ENCODE peak calls at places on chromosomes 16 and 17, in eight cellular contexts. B, Q, Y, H, P, X, J and F are unnamed samples.

GRCh38 chr16:50326835-50327465 is 41.8 kb downstream of the BRD7 start:
- DNase-seq in B (no peak), Q (no peak), Y (no peak), H (no peak), P (no peak), X (no peak), J (no peak), F (peak)

GRCh38 chr17:76273435-76273921 is 8.3 kb downstream of the UBALD2 start:
- DNase-seq in B (no peak), Q (no peak), Y (no peak), H (no peak), P (no peak), X (no peak), J (peak), F (peak)

GRCh38 chr16:66007717-66008116 is 358.8 kb upstream of the CDH5 start:
- DNase-seq in B (no peak), Q (no peak), Y (no peak), H (no peak), P (no peak), X (no peak), J (no peak), F (no peak)

GRCh38 chr16:2933701-2934100 is 22.0 kb downstream of the FLYWCH1 start:
- DNase-seq in B (no peak), Q (no peak), Y (no peak), H (no peak), P (no peak), X (no peak), J (no peak), F (no peak)

GRCh38 chr17:66850692-66851091 is 15.8 kb downstream of the CACNG5 start:
- DNase-seq in B (no peak), Q (no peak), Y (no peak), H (no peak), P (no peak), X (no peak), J (no peak), F (no peak)

GRCh38 chr17:14196337-14196997 is 40.2 kb downstream of the CDRT15 start:
- DNase-seq in B (no peak), Q (no peak), Y (no peak), H (no peak), P (no peak), X (no peak), J (no peak), F (peak)

GRCh38 chr17:27494192-27495091 is 38.2 kb downstream of the KSR1 start:
- DNase-seq in B (peak), Q (peak), Y (peak), H (peak), P (no peak), X (peak), J (peak), F (no peak)

GRCh38 chr16:68179196-68179795 is 56.6 kb downstream of the ESRP2 start:
- DNase-seq in B (no peak), Q (no peak), Y (no peak), H (no peak), P (no peak), X (no peak), J (no peak), F (no peak)

GRCh38 chr17:39700148-39700987 is 504 bp downstream of the ERBB2 start:
- DNase-seq in B (no peak), Q (no peak), Y (no peak), H (peak), P (peak), X (peak), J (no peak), F (no peak)

GRCh38 chr16:85174871-85175723 is 62.8 kb upstream of the CIBAR2 start:
- DNase-seq in B (no peak), Q (no peak), Y (no peak), H (no peak), P (no peak), X (no peak), J (peak), F (no peak)

GRCh38 chr16:74226361-74226979 is 70.1 kb upstream of the PSMD7 start:
- DNase-seq in B (no peak), Q (no peak), Y (no peak), H (peak), P (no peak), X (no peak), J (no peak), F (no peak)

GRCh38 chr16:53089434-53090270 is 34.9 kb downstream of the CHD9 start:
- DNase-seq in B (no peak), Q (peak), Y (no peak), H (peak), P (no peak), X (no peak), J (no peak), F (no peak)

GRCh38 chr17:64499805-64500486 is 3.1 kb upstream of the POLG2 start:
- DNase-seq in B (no peak), Q (no peak), Y (no peak), H (no peak), P (no peak), X (no peak), J (no peak), F (no peak)

GRCh38 chr16:88050952-88051660 is 99.9 kb downstream of the BANP start:
- DNase-seq in B (no peak), Q (peak), Y (no peak), H (no peak), P (no peak), X (no peak), J (no peak), F (no peak)

GRCh38 chr16:17784073-17784472 is 313.3 kb upstream of the XYLT1 start:
- DNase-seq in B (no peak), Q (no peak), Y (no peak), H (no peak), P (peak), X (no peak), J (no peak), F (peak)

GRCh38 chr17:73439597-73439996 is 127.8 kb upstream of the CDC42EP4 start:
- DNase-seq in B (no peak), Q (no peak), Y (no peak), H (no peak), P (no peak), X (no peak), J (no peak), F (no peak)

GRCh38 chr17:78670850-78671291 is 93.7 kb upstream of the DNAH17 start:
- DNase-seq in B (no peak), Q (no peak), Y (no peak), H (no peak), P (no peak), X (no peak), J (no peak), F (no peak)

GRCh38 chr16:88424536-88425230 is 28.4 kb upstream of the ZFPM1 start:
- DNase-seq in B (no peak), Q (no peak), Y (no peak), H (no peak), P (no peak), X (no peak), J (no peak), F (no peak)

GRCh38 chr16:76106647-76107046 is 170.6 kb upstream of the CNTNAP4 start:
- DNase-seq in B (no peak), Q (no peak), Y (no peak), H (no peak), P (no peak), X (no peak), J (no peak), F (no peak)

DNA sequence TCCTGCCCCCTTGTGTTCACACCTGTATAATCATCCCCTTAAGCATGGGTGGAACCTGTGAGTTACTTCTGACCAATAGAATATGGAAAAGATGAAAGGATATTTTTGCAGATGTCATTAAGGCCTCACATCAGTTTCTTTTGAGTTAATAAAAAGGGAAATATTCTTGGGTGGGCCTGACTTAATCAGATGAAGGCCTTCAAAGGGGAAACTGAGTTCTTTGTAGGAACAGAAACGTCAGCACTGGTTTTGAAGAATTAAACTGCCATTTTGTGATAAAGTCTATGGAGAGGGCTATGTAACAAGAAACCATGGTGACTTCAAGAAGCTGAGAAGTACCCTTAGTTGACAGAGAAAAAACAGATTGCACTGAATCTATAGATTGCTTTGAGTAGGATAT is 168.7 kb upstream of the CNTNAP4 start:
- DNase-seq in B (no peak), Q (no peak), Y (no peak), H (no peak), P (no peak), X (no peak), J (no peak), F (no peak)
- TF ChIP-seq CTCF in B (no peak), Q (no peak), Y (no peak), H (no peak), P (no peak), X (no peak), J (no peak), F (no peak)

GRCh38 chr17:47834756-47835155 is 3.3 kb downstream of the LRRC46 start:
- DNase-seq in B (no peak), Q (no peak), Y (no peak), H (peak), P (no peak), X (no peak), J (no peak), F (no peak)

GRCh38 chr17:47829870-47830269 is 1.5 kb downstream of the MRPL10 start:
- DNase-seq in B (no peak), Q (no peak), Y (no peak), H (no peak), P (no peak), X (no peak), J (no peak), F (peak)

GRCh38 chr17:47830396-47830907 is 889 bp downstream of the MRPL10 start:
- DNase-seq in B (no peak), Q (no peak), Y (no peak), H (no peak), P (no peak), X (no peak), J (no peak), F (no peak)

GRCh38 chr17:47831934-47832327 is 461 bp downstream of the LRRC46 start:
- DNase-seq in B (no peak), Q (no peak), Y (no peak), H (no peak), P (no peak), X (no peak), J (no peak), F (no peak)

GRCh38 chr17:47830991-47831933 is at the start of the genes LRRC46 and MRPL10:
- DNase-seq in B (peak), Q (peak), Y (peak), H (peak), P (peak), X (peak), J (peak), F (peak)
- TF ChIP-seq CTCF in B (no peak), Q (no peak), Y (peak), H (peak), P (peak), X (peak), J (no peak), F (peak)

GRCh38 chr16:82830944-82831343 is 204.2 kb downstream of the CDH13 start:
- DNase-seq in B (no peak), Q (no peak), Y (no peak), H (no peak), P (no peak), X (no peak), J (no peak), F (no peak)

GRCh38 chr16:82835487-82836160 is 208.9 kb downstream of the CDH13 start:
- DNase-seq in B (no peak), Q (no peak), Y (no peak), H (no peak), P (no peak), X (no peak), J (no peak), F (no peak)

GRCh38 chr16:82832861-82833260 is 206.1 kb downstream of the CDH13 start:
- DNase-seq in B (no peak), Q (no peak), Y (no peak), H (no peak), P (no peak), X (no peak), J (no peak), F (no peak)

DNA sequence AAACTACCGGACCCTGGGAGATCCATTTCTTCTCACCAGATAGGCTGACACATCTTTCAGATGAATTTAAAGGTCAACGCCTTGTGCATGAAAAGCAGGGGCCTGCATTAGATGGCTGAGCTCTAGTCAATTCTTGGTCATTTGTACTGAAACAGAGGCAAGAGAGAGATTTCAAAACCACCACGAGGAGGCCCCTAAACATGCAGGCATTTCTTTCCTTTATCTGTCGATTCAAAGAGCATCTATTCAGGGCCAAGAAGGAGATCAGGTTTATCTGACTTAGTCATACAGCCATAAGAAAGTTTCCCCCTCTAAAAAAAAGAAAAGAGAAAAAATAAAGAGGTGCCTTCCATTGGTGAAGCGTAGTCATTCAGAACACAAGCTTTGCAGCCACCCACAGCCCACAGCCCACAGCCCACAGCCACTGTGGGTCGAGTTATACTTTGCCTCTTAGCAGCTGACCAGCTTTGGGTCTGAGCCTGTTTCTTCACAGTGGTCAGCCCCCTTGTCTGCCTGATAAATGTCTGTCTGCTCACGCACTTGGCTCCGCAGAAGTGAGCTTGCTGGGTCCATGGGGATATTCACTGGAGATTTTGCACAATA is 207.5 kb downstream of the CDH13 start:
- DNase-seq in B (no peak), Q (no peak), Y (no peak), H (no peak), P (no peak), X (no peak), J (no peak), F (no peak)
- TF ChIP-seq CTCF in B (no peak), Q (no peak), Y (no peak), H (no peak), P (no peak), X (no peak), J (no peak), F (no peak)

DNA sequence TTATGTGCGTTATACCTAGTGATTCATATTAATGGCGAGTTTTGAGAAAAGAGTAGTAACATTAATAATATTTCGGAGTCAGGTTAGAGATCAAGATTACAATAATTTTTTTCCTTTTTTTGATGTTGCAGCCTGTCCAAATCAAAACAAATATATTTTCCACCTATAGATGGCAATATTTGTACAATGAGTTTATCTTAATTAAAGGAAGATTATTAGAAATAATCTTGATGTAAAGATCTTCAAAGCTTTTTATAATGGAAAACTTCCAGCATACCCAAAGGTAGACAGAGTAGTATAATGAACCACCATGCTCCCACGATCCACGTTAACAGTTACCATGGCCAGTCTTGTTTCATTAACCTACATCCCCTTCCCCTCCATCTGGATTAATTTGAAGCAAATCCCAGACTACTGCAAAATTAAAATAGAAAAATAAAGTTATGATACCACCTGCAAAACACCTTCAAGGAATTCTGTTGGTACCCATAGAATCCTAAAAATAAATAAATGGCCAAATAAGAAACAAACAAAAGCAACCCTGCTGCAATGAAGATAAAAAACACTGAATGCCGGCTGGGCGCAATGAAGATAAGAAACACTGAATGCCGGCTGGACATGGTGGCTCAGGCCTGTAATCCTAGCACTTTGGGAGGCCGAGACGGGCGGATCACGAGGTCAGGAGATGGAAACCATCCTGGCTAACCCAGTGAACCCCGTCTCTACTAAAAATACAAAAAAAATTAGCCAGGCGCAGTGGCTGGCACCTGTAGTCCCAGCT is 46.5 kb upstream of the GINS3 start:
- DNase-seq in B (no peak), Q (no peak), Y (no peak), H (peak), P (no peak), X (no peak), J (no peak), F (no peak)
- TF ChIP-seq CTCF in B (no peak), Q (no peak), Y (no peak), H (no peak), P (peak), X (peak), J (no peak), F (peak)

DNA sequence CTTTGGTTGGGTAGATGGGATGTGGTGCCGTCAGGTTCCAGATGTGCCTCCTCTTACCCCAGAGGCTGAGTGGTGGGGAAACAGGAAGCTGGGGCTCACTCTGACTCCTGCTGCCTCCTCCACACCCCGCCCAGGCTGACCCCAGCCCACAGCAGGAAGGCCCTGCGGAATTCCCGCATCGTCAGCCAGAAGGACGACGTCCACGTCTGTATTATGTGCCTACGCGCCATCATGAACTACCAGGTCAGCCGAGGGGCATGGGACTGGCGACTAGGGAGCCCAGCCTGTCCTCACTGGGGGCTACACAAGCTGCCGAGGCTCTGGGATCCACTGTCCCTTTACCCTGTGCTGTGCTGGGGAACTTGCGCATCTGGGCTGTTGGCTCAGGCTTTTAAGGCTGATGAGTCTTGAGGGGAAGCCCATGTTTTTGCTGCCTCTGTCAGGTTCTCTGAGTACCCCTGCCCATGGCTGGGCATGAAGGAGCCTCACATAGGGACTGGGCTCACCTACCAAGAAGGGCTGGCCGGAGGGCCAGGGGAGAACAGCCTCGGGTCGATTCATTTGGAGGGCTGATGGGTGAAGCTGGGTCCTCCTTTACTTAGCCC is 14.4 kb downstream of the FMNL1 start:
- DNase-seq in B (no peak), Q (no peak), Y (no peak), H (no peak), P (no peak), X (no peak), J (no peak), F (no peak)
- TF ChIP-seq CTCF in B (no peak), Q (no peak), Y (no peak), H (no peak), P (peak), X (peak), J (peak), F (peak)

GRCh38 chr17:4953461-4953961 is 2.6 kb downstream of the ENO3 start:
- DNase-seq in B (no peak), Q (no peak), Y (no peak), H (peak), P (no peak), X (no peak), J (no peak), F (no peak)

GRCh38 chr17:4955091-4955490 is 4.2 kb downstream of the ENO3 start:
- DNase-seq in B (no peak), Q (no peak), Y (no peak), H (no peak), P (no peak), X (no peak), J (no peak), F (no peak)

GRCh38 chr17:4959261-4959965 is 8.2 kb downstream of the SPAG7 start:
- DNase-seq in B (no peak), Q (no peak), Y (no peak), H (no peak), P (no peak), X (no peak), J (no peak), F (no peak)

GRCh38 chr17:4958102-4958501 is 7.2 kb downstream of the ENO3 start:
- DNase-seq in B (no peak), Q (no peak), Y (no peak), H (no peak), P (no peak), X (no peak), J (no peak), F (no peak)

DNA sequence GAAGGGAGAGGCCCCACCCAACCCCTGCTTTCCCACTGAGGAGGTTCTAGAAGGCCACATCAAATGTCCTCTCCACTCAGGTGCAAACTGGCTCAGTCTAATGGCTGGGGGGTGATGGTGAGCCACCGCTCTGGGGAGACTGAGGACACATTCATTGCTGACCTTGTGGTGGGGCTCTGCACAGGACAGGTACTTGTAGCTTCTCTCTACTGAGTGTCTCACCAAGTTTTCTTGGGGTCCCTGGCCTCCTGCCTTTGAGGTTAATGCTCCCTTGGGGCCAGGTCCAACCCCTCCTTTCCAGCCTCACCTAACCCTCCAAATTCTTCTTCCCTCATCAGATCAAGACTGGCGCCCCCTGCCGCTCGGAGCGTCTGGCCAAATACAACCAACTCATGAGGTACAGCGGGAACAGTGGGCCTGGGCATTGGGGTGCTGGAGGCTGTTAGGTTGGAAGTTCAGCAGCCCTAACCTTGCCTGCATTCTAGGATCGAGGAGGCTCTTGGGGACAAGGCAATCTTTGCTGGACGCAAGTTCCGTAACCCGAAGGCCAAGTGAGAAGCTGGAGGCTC is 5.7 kb downstream of the ENO3 start:
- DNase-seq in B (no peak), Q (no peak), Y (peak), H (no peak), P (no peak), X (no peak), J (no peak), F (peak)
- TF ChIP-seq CTCF in B (no peak), Q (no peak), Y (no peak), H (peak), P (no peak), X (peak), J (peak), F (peak)

GRCh38 chr16:78448658-78449327 is 349.3 kb downstream of the WWOX start:
- DNase-seq in B (no peak), Q (no peak), Y (no peak), H (no peak), P (no peak), X (no peak), J (no peak), F (no peak)
- TF ChIP-seq CTCF in B (no peak), Q (no peak), Y (no peak), H (no peak), P (no peak), X (no peak), J (no peak), F (no peak)